ENCODE peak calls at places on chromosomes 5 and 9, in seven cellular contexts. W is SK-N-SH, Y is H1, V is upper lobe of left lung, B is suprapubic skin, G is transverse colon, L is stomach. H is an unnamed sample.
A peak's percentile ranks its signal among the peaks of the same experiment; 100 is the strongest.

GRCh38 chr9:100368672-100369071 is 15.9 kb upstream of the TEX10 start:
- DNase-seq in Y (no peak), B (no peak), L (no peak), V (no peak), G (no peak), W (no peak), H (no peak)

GRCh38 chr5:151770383-151771258 is 1.1 kb upstream of the G3BP1 start:
- DNase-seq in Y (peak; percentile 56), B (peak; percentile 91), L (peak; percentile 59), G (peak; percentile 65), V (peak; percentile 94), W (peak; percentile 67), H (peak; percentile 93)

GRCh38 chr9:134600431-134600830 is 41.2 kb upstream of the COL5A1 start:
- DNase-seq in V (no peak), B (no peak), G (no peak), W (no peak), L (no peak), Y (no peak), H (no peak)

GRCh38 chr5:128435861-128436260 is 102.2 kb downstream of the FBN2 start:
- DNase-seq in W (no peak), B (no peak), Y (no peak), G (no peak), L (no peak), V (no peak), H (no peak)

GRCh38 chr9:126694206-126695081 is 80.7 kb downstream of the LMX1B start:
- DNase-seq in V (no peak), B (no peak), W (peak; percentile 31), Y (no peak), L (no peak), G (no peak), H (peak; percentile 51)

GRCh38 chr9:109863961-109864360 is 84.0 kb downstream of the PALM2AKAP2 start:
- DNase-seq in G (peak; percentile 18), B (no peak), L (no peak), V (no peak), W (no peak), Y (no peak), H (no peak)

GRCh38 chr9:37675661-37676060 is 24.9 kb downstream of the FRMPD1 start:
- DNase-seq in V (no peak), L (no peak), B (no peak), G (peak; percentile 40), W (no peak), Y (no peak), H (no peak)

GRCh38 chr9:16352791-16353401 is 517.6 kb downstream of the BNC2 start:
- DNase-seq in W (no peak), Y (no peak), L (no peak), B (no peak), V (no peak), G (no peak), H (no peak)

GRCh38 chr9:129857207-129857606 is 21.9 kb downstream of the USP20 start:
- DNase-seq in Y (no peak), B (no peak), L (no peak), W (no peak), V (no peak), G (no peak), H (no peak)

GRCh38 chr5:7876867-7877266 is 7.9 kb downstream of the MTRR start:
- DNase-seq in Y (no peak), L (no peak), W (no peak), G (no peak), B (no peak), V (no peak), H (no peak)

GRCh38 chr5:107331882-107332281 is 338.9 kb downstream of the EFNA5 start:
- DNase-seq in Y (no peak), G (no peak), B (no peak), V (no peak), W (no peak), L (no peak), H (no peak)

GRCh38 chr9:129834489-129835127 is 467 bp downstream of the C9orf78 start:
- DNase-seq in G (peak; percentile 26), L (no peak), V (peak; percentile 50), W (peak; percentile 44), B (peak; percentile 84), Y (no peak), H (no peak)

GRCh38 chr9:64773491-64773931 is 511.5 kb downstream of the FOXD4L5 start:
- DNase-seq in B (peak; percentile 32), V (peak; percentile 71), L (peak; percentile 24), G (peak; percentile 8), W (peak; percentile 31), Y (no peak), H (no peak)

GRCh38 chr9:93824386-93825294 is 130.5 kb downstream of the BARX1 start:
- DNase-seq in V (peak; percentile 25), L (no peak), W (peak; percentile 6), Y (no peak), G (no peak), B (peak; percentile 72), H (peak; percentile 24)

GRCh38 chr9:138070815-138071214 is 193.2 kb downstream of the CACNA1B start:
- DNase-seq in Y (no peak), L (peak; percentile 7), V (no peak), G (no peak), B (no peak), W (peak; percentile 15), H (no peak)

GRCh38 chr5:137071941-137072340 is 427.2 kb downstream of the SPOCK1 start:
- DNase-seq in Y (no peak), B (no peak), L (no peak), V (no peak), G (no peak), W (no peak), H (no peak)

GRCh38 chr5:137122075-137122474 is 377.1 kb downstream of the SPOCK1 start:
- DNase-seq in V (no peak), G (no peak), W (no peak), B (no peak), Y (no peak), L (no peak), H (no peak)

GRCh38 chr5:111741270-111741669 is 15.7 kb downstream of the NREP start:
- DNase-seq in V (no peak), G (no peak), B (no peak), W (no peak), L (no peak), Y (no peak), H (no peak)

GRCh38 chr9:4833781-4834560 is 41.2 kb downstream of the RCL1 start:
- DNase-seq in V (no peak), B (no peak), G (no peak), L (no peak), Y (no peak), W (no peak), H (no peak)
- TF ChIP-seq EP300 in V (no peak), B (no peak), G (no peak), L (no peak), Y (no peak), W (no peak), H (no peak)

GRCh38 chr5:150295741-150296486 is 6.3 kb upstream of the CAMK2A start:
- DNase-seq in V (no peak), Y (no peak), B (no peak), W (no peak), L (no peak), G (no peak), H (peak; percentile 50)

GRCh38 chr5:150291388-150292385 is 2.1 kb upstream of the CAMK2A start:
- DNase-seq in V (no peak), W (no peak), L (no peak), B (no peak), Y (no peak), G (no peak), H (peak; percentile 47)

GRCh38 chr5:150295172-150295611 is 5.6 kb upstream of the CAMK2A start:
- DNase-seq in G (peak; percentile 48), L (peak; percentile 43), Y (no peak), V (no peak), W (no peak), B (no peak), H (peak; percentile 73)

GRCh38 chr5:150294551-150295071 is 5.0 kb upstream of the CAMK2A start:
- DNase-seq in Y (no peak), W (no peak), B (no peak), G (no peak), V (no peak), L (no peak), H (peak; percentile 52)

DNA sequence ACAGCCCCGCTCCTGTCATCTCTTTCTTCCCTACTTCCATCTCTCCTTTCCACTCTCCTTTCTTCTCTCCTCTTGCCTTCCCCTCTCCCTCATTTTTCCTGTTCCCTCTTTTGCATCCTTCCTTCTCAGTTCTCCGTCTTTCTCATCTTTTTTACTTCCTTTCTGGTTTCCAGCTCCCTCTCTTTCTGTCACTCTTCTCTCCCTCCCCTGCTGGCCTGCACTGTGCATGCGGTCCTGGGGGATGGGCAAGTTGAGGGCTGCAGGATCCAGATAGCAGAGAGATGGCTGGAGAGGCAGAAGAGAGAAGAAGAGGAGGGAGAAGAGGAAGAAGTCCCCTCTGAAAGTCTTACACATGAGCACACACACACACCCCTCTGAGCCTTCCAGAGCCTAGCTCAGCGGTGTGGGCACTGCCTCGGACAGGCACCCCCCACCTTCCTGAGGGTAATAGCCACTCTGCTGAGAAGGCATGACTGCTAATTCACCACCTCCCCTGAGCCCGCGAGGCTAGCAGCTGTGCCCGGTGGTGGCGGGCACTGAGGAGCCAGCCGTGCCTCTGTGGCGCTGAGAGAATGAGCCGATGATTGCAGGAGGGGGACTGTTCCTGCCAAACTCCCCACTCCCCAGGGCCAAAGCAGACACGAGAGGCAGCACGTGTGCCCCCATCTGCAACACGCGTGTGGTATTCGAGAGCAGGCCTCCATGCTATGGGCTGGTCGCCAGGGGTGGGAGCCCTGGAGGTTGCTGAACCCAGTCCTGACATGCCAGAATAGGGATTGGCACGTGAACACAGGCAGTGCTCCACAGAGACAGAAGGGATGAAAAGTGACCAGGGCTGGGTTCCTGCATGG is 3.7 kb upstream of the CAMK2A start:
- DNase-seq in V (no peak), Y (no peak), G (no peak), B (no peak), W (no peak), L (no peak), H (peak; percentile 53)
- TF ChIP-seq POLR2AphosphoS5 in V (no peak), Y (no peak), G (no peak), B (no peak), W (no peak), L (no peak), H (no peak)

GRCh38 chr5:168646335-168646734 is 67.2 kb upstream of the PANK3 start:
- DNase-seq in V (no peak), L (no peak), W (no peak), G (no peak), B (no peak), Y (no peak), H (no peak)

GRCh38 chr5:168648016-168648415 is 68.8 kb upstream of the PANK3 start:
- DNase-seq in V (no peak), W (no peak), B (no peak), L (no peak), G (no peak), Y (no peak), H (no peak)

GRCh38 chr5:168645195-168645594 is 66.0 kb upstream of the PANK3 start:
- DNase-seq in V (no peak), B (no peak), L (no peak), W (no peak), Y (no peak), G (no peak), H (no peak)

GRCh38 chr5:168648576-168648975 is 69.4 kb upstream of the PANK3 start:
- DNase-seq in Y (no peak), V (no peak), G (no peak), B (no peak), W (no peak), L (no peak), H (no peak)

GRCh38 chr5:168647083-168647482 is 67.9 kb upstream of the PANK3 start:
- DNase-seq in Y (no peak), V (no peak), B (no peak), G (no peak), W (no peak), L (no peak), H (no peak)
- TF ChIP-seq EP300 in Y (no peak), V (no peak), B (no peak), G (no peak), W (no peak), L (no peak), H (no peak)

GRCh38 chr9:17694336-17694735 is 115.5 kb downstream of the SH3GL2 start:
- DNase-seq in W (no peak), Y (no peak), L (no peak), V (no peak), B (no peak), G (no peak), H (no peak)
- TF ChIP-seq POLR2AphosphoS5 in W (no peak), Y (no peak), L (no peak), V (no peak), B (no peak), G (no peak), H (no peak)